ENCODE peak calls at places on chromosomes 16 and 17, in eight cellular contexts. R is type B pancreatic cell, W is upper lobe of left lung, E is breast epithelium, Y is pancreas, O is fibroblast of mammary gland, K is lower leg skin, T is body of pancreas. P is an unnamed sample.
A peak's percentile ranks its signal among the peaks of the same experiment; 100 is the strongest.

GRCh38 chr17:82752371-82753200 is 721 bp downstream of the TBCD start:
- DNase-seq in R (no peak), W (no peak), O (peak; percentile 26), T (no peak), Y (no peak), K (no peak), E (no peak), P (no peak)

GRCh38 chr16:79329967-79330366 is 270.6 kb downstream of the MAF start:
- DNase-seq in W (no peak), T (no peak), R (no peak), E (no peak), K (no peak), Y (no peak), O (no peak), P (no peak)

GRCh38 chr17:57486978-57487377 is 230.7 kb downstream of the MSI2 start:
- DNase-seq in W (peak; percentile 33), O (no peak), E (no peak), Y (no peak), T (no peak), K (no peak), R (no peak), P (no peak)

GRCh38 chr17:81713556-81714411 is 1.7 kb downstream of the SLC25A10 start:
- DNase-seq in T (peak; percentile 71), E (no peak), K (no peak), W (no peak), R (no peak), Y (peak; percentile 61), O (no peak), P (no peak)

GRCh38 chr16:735982-736453 is 4.8 kb downstream of the CIAO3 start:
- DNase-seq in R (no peak), O (no peak), K (no peak), W (no peak), Y (no peak), E (no peak), T (no peak), P (no peak)

GRCh38 chr16:66569131-66569530 is 2.9 kb downstream of the CMTM1 start:
- DNase-seq in E (no peak), T (no peak), W (no peak), Y (no peak), O (peak; percentile 74), R (no peak), K (no peak), P (no peak)

GRCh38 chr17:7021993-7022778 is 664 bp upstream of the BCL6B start:
- DNase-seq in R (peak; percentile 84), T (peak; percentile 81), O (peak; percentile 58), E (peak; percentile 78), W (peak; percentile 88), Y (peak; percentile 79), K (peak; percentile 97), P (peak; percentile 93)

GRCh38 chr16:89020068-89020924 is 43.3 kb upstream of the CBFA2T3 start:
- DNase-seq in Y (no peak), E (no peak), O (no peak), K (no peak), R (no peak), W (no peak), T (no peak), P (no peak)

GRCh38 chr17:57471941-57472368 is 215.6 kb downstream of the MSI2 start:
- DNase-seq in E (no peak), K (no peak), R (no peak), T (no peak), O (no peak), Y (no peak), W (no peak), P (no peak)

GRCh38 chr16:86809458-86809955 is 231.2 kb downstream of the FOXL1 start:
- DNase-seq in K (no peak), E (no peak), T (no peak), O (peak; percentile 87), R (no peak), W (no peak), Y (no peak), P (no peak)

DNA sequence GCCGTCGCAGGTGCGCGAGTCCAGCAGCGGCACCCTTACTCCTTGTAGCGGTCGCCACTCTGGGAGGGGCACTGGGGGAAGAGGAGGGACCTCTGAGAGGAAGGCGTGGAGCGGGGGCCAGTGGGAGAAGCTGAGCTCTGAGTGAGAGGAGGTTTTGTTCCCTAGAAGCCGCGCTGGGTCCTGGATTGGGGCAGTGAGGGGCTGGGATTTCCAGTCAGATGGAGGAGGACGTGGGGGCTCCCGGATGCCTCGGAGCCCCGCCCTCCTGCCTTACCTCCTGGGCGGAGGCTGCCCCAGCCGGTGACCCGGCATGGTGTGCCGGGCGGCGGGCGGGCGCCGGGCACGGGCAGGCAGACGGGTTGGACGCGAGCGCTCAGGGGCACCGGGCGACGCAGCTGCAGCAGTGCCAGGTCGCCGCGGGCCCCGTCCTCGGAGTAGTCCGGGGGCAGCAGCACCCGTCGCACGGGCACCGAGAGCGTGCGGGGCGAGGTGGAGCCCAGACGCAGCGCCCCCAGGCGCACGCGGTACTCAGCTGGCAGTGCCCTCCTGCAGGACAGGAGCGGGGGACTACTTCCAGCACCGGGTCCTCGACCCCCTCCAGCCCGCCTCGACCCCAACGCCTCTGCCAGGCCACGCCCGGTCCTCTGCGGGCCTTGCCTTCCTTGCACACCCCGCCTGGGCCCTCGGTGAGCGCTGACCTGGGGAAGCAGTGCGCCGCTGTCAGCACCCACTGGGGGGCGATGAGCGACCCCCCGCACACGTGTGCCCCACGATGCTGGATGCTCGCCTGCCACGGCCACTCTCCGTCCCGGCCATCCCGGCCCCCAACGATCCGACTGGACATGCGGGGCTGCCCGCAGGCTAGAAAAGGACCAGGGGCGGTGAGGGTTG is 2.0 kb downstream of the PRSS33 start:
- DNase-seq in E (peak; percentile 50), W (peak; percentile 20), R (no peak), K (no peak), T (no peak), Y (peak; percentile 12), O (no peak), P (no peak)
- TF ChIP-seq CTCF in E (no peak), W (peak; percentile 28), R (no peak), K (no peak), T (no peak), Y (no peak), O (no peak), P (no peak)

GRCh38 chr16:17541324-17541723 is 70.6 kb upstream of the XYLT1 start:
- DNase-seq in O (no peak), K (no peak), R (no peak), Y (no peak), W (no peak), T (no peak), E (no peak), P (no peak)

GRCh38 chr16:17548825-17549224 is 78.1 kb upstream of the XYLT1 start:
- DNase-seq in E (no peak), W (no peak), K (no peak), Y (no peak), O (no peak), T (no peak), R (no peak), P (no peak)

GRCh38 chr16:17544304-17544703 is 73.5 kb upstream of the XYLT1 start:
- DNase-seq in K (no peak), O (peak; percentile 10), W (no peak), Y (no peak), E (no peak), R (no peak), T (no peak), P (no peak)

GRCh38 chr16:17543073-17543472 is 72.3 kb upstream of the XYLT1 start:
- DNase-seq in Y (no peak), T (no peak), W (no peak), K (no peak), R (no peak), E (no peak), O (no peak), P (no peak)

DNA sequence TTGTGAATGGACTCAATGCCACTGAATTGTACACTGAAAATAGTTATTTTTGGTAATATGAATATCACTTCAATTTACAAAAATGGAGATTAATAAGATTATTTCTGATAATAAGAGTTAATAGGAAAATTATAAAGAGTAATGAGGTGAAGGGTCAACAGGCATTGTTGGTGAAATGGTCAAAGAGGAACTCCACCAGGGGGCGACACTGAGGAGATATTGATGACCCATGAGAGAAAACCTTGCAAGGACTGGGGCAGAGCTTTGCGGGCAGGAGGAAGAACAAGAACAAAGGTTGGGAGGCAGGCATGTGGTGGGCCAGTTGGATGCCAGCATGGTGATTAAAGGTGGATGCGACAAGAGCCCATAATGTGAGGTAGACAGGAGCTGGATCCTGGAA is 74.0 kb upstream of the XYLT1 start:
- DNase-seq in R (no peak), T (no peak), W (no peak), O (no peak), E (no peak), Y (no peak), K (peak; percentile 12), P (no peak)
- TF ChIP-seq CTCF in R (peak; percentile 62), T (no peak), W (no peak), O (peak; percentile 38), E (no peak), Y (no peak), K (no peak), P (peak; percentile 13)

DNA sequence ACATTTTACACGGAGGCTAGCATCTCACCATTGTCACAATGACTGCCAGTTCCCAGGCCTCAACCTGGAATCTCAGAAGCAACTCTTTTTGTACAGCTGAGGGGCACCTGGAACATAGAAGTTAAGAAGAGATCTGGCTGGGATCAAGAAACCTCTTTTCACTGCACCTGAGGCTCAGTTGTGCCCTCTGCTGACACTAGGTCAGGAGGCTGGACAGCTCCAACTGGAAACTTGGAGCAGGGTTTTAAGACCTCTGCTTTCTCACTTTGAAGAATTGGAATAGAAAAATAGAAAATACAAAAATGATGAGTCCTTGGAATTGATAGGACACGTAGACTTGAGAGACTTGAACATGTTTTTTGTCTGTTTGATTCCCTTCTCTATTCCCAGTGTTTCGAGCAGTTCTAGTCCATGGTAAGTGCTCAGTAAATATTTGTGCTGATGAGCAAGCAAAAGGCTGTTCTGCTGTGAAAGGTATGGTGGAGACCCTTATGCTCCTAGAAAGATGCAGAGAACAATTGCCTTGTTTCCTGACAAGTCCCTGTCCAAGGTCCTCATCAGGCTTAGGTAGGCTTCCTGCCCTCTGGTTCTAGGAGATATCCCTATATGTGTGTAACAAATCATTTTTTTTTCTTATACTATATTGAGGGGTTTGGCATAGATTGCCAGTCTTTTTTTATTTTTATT is 13.6 kb upstream of the PPM1D start:
- DNase-seq in T (peak; percentile 22), K (no peak), W (no peak), R (no peak), Y (no peak), E (no peak), O (no peak), P (no peak)
- TF ChIP-seq CTCF in T (peak; percentile 13), K (no peak), W (no peak), R (peak; percentile 33), Y (no peak), E (no peak), O (peak; percentile 9), P (peak; percentile 11)

GRCh38 chr16:87924041-87924851 is 12.1 kb downstream of the CA5A start:
- DNase-seq in R (no peak), K (no peak), E (no peak), W (no peak), Y (no peak), T (peak; percentile 35), O (no peak), P (no peak)

GRCh38 chr16:87927195-87927562 is 9.2 kb downstream of the CA5A start:
- DNase-seq in Y (no peak), W (no peak), O (no peak), R (no peak), E (no peak), K (no peak), T (no peak), P (no peak)

GRCh38 chr16:87929986-87930385 is 6.3 kb downstream of the CA5A start:
- DNase-seq in E (no peak), T (no peak), O (no peak), Y (no peak), R (no peak), W (no peak), K (no peak), P (no peak)

GRCh38 chr16:87924937-87925670 is 11.2 kb downstream of the CA5A start:
- DNase-seq in W (no peak), K (no peak), Y (peak; percentile 81), O (no peak), R (no peak), E (peak; percentile 78), T (peak; percentile 85), P (no peak)

GRCh38 chr16:87926246-87927194 is 9.8 kb downstream of the CA5A start:
- DNase-seq in W (no peak), R (no peak), E (no peak), O (no peak), K (no peak), T (no peak), Y (no peak), P (no peak)
- TF ChIP-seq CTCF in W (no peak), R (no peak), E (no peak), O (no peak), K (no peak), T (no peak), Y (no peak), P (no peak)

P was measured in osteocyte.